ENCODE peak calls at places on chromosomes 3 and 15, in nine cellular contexts. Y is gastrocnemius medialis; C is pancreas; L is epithelial cell of prostate; V is upper lobe of right lung; M is CD4-positive, CD25-positive, alpha-beta regulatory T cell; D is H9; K is psoas muscle; U is HepG2. B is an unnamed sample.

GRCh38 chr3:101936419-101937331 is 87.4 kb downstream of the NFKBIZ start:
- DNase-seq in Y (no peak), C (no peak), L (peak; percentile 86), V (no peak), M (no peak), D (no peak), K (no peak), U (no peak), B (no peak)

GRCh38 chr3:126105691-126106187 is 21.8 kb upstream of the SLC41A3 start:
- DNase-seq in Y (peak; percentile 36), C (peak; percentile 58), L (no peak), V (no peak), M (no peak), D (no peak), K (no peak), U (no peak), B (no peak)

GRCh38 chr3:170869645-170870593 is at the start of gene RPL22L1:
- DNase-seq in Y (peak; percentile 88), C (peak; percentile 98), L (peak; percentile 64), V (peak; percentile 97), M (peak; percentile 89), D (peak; percentile 94), K (peak; percentile 94), U (peak; percentile 90), B (no peak)

GRCh38 chr15:101320501-101321052 is 25.5 kb upstream of the SNRPA1 start:
- DNase-seq in Y (no peak), C (no peak), L (no peak), V (peak; percentile 86), M (peak; percentile 7), D (peak; percentile 78), K (peak; percentile 39), U (no peak), B (no peak)

GRCh38 chr3:31288641-31289100 is 244.1 kb upstream of the STT3B start:
- DNase-seq in Y (no peak), C (no peak), L (peak; percentile 53), V (no peak), M (no peak), D (peak; percentile 53), K (no peak), U (peak; percentile 97), B (no peak)

GRCh38 chr15:35522061-35522460 is 23.9 kb downstream of the DPH6 start:
- DNase-seq in Y (no peak), C (no peak), L (no peak), V (no peak), M (no peak), D (no peak), K (no peak), U (no peak), B (no peak)

GRCh38 chr15:68599560-68600071 is 20.8 kb downstream of the CORO2B start:
- DNase-seq in Y (no peak), C (no peak), L (no peak), V (no peak), M (no peak), D (peak; percentile 89), K (no peak), U (no peak), B (peak; percentile 48)

GRCh38 chr3:119323401-119324107 is 29.4 kb downstream of the ARHGAP31 start:
- DNase-seq in Y (no peak), C (no peak), L (no peak), V (no peak), M (peak; percentile 51), D (peak; percentile 68), K (no peak), U (no peak), B (no peak)

GRCh38 chr3:129213238-129213637 is 29.5 kb upstream of the CNBP start:
- DNase-seq in Y (no peak), C (no peak), L (no peak), V (no peak), M (no peak), D (no peak), K (no peak), U (no peak), B (no peak)

GRCh38 chr3:129207347-129207947 is 23.8 kb upstream of the CNBP start:
- DNase-seq in Y (no peak), C (no peak), L (no peak), V (no peak), M (no peak), D (no peak), K (no peak), U (no peak), B (no peak)

GRCh38 chr3:129211345-129211744 is 27.6 kb upstream of the CNBP start:
- DNase-seq in Y (no peak), C (no peak), L (no peak), V (no peak), M (no peak), D (no peak), K (no peak), U (no peak), B (no peak)

DNA sequence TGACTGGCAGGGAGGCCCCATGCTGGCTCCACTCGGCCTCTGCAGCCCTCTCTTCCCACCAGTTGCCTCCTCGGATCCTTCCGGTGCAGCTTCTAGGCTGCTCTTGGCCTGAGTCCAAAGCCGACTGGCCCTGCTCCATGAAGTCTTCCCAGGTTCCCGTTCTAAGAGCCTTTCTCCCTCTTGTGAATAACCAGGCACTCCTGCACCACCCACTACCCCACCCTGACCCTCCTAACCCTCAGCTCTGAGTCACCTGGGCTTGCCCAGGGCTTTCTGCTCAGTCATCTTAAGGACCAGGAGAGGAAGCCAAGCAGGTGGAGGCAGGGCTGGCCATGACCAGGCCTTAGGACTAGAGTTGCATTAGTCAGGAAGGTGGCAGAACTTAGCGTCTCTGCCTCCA is 28.1 kb upstream of the CNBP start:
- DNase-seq in Y (peak; percentile 95), C (peak; percentile 81), L (peak; percentile 90), V (peak; percentile 88), M (no peak), D (peak; percentile 30), K (peak; percentile 72), U (peak; percentile 34), B (no peak)
- H3K27ac ChIP-seq in Y (peak overlapping the region; percentile 74), C (no peak overlapping the region), L (peak overlapping the region; percentile 54), V (peak overlapping the region; percentile 38), M (no peak overlapping the region), D (no peak overlapping the region), K (peak overlapping the region; percentile 72), U (no peak overlapping the region), B (no peak overlapping the region)

GRCh38 chr3:99863588-99863987 is 45.9 kb downstream of the CMSS1 start:
- DNase-seq in Y (no peak), C (no peak), L (no peak), V (no peak), M (no peak), D (no peak), K (no peak), U (no peak), B (no peak)

GRCh38 chr3:99865321-99865720 is 47.7 kb downstream of the CMSS1 start:
- DNase-seq in Y (no peak), C (no peak), L (no peak), V (no peak), M (no peak), D (no peak), K (no peak), U (no peak), B (no peak)

GRCh38 chr3:99866167-99866810 is 48.6 kb downstream of the CMSS1 start:
- DNase-seq in Y (no peak), C (no peak), L (no peak), V (no peak), M (no peak), D (no peak), K (no peak), U (no peak), B (no peak)

GRCh38 chr3:99863002-99863401 is 45.3 kb downstream of the CMSS1 start:
- DNase-seq in Y (no peak), C (no peak), L (no peak), V (no peak), M (no peak), D (no peak), K (no peak), U (no peak), B (no peak)

DNA sequence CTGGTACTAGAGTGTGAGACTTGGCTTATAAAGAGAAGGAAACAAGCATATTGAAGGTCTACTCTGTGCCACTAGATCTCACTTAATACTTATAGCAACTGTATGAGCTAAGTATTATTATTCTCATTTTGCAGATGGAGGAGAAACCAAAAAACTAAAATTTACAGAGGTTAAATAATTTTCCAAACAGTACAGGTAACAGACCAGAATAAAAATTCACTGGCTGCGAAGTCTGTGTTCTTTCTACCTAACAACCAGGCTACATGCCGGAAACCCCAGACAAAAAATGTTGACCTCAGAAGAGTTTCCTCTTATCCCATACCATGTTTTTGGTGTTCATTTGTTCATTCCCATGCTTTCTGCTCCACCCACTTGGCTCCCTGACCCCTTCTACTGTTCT is 46.6 kb downstream of the CMSS1 start:
- DNase-seq in Y (no peak), C (no peak), L (no peak), V (no peak), M (no peak), D (no peak), K (no peak), U (no peak), B (no peak)
- H3K27ac ChIP-seq in Y (peak overlapping the region; percentile 19), C (no peak overlapping the region), L (no peak overlapping the region), V (no peak overlapping the region), M (no peak overlapping the region), D (no peak overlapping the region), K (peak overlapping the region; percentile 34), U (no peak overlapping the region), B (no peak overlapping the region)

DNA sequence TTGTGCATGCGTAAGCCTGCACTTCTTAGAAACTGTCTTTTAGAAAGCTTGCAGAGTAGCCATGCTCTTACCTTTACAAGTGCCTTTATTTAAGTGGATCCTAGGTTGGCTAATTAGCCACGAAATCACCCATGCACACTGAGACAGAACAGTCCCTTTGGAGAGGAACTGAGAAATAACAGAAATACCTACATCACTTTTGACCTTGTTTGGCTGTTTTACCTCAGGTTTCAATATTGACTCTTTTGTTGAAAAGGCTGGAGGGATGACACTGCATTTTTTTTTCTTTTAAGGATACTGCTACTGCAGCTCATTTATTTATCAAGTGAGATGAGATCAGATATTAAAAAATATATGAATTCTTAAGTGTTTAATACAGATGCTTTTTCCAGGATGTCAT is 155.6 kb upstream of the GOLIM4 start:
- DNase-seq in Y (no peak), C (no peak), L (no peak), V (no peak), M (no peak), D (no peak), K (no peak), U (peak; percentile 5), B (no peak)
- H3K27ac ChIP-seq in Y (no peak overlapping the region), C (no peak overlapping the region), L (no peak overlapping the region), V (no peak overlapping the region), M (no peak overlapping the region), D (no peak overlapping the region), K (no peak overlapping the region), U (no peak overlapping the region), B (no peak overlapping the region)

GRCh38 chr3:71543371-71544016 is 40.0 kb downstream of the FOXP1 start:
- DNase-seq in Y (peak; percentile 37), C (no peak), L (no peak), V (no peak), M (no peak), D (no peak), K (peak; percentile 12), U (no peak), B (no peak)

GRCh38 chr3:71546781-71547180 is 36.7 kb downstream of the FOXP1 start:
- DNase-seq in Y (no peak), C (no peak), L (no peak), V (no peak), M (no peak), D (no peak), K (no peak), U (no peak), B (no peak)

GRCh38 chr3:71545330-71545729 is 38.2 kb downstream of the FOXP1 start:
- DNase-seq in Y (no peak), C (no peak), L (no peak), V (no peak), M (no peak), D (no peak), K (no peak), U (peak; percentile 19), B (no peak)

GRCh38 chr3:71541313-71541712 is 42.2 kb downstream of the FOXP1 start:
- DNase-seq in Y (no peak), C (no peak), L (no peak), V (no peak), M (no peak), D (no peak), K (no peak), U (no peak), B (no peak)

DNA sequence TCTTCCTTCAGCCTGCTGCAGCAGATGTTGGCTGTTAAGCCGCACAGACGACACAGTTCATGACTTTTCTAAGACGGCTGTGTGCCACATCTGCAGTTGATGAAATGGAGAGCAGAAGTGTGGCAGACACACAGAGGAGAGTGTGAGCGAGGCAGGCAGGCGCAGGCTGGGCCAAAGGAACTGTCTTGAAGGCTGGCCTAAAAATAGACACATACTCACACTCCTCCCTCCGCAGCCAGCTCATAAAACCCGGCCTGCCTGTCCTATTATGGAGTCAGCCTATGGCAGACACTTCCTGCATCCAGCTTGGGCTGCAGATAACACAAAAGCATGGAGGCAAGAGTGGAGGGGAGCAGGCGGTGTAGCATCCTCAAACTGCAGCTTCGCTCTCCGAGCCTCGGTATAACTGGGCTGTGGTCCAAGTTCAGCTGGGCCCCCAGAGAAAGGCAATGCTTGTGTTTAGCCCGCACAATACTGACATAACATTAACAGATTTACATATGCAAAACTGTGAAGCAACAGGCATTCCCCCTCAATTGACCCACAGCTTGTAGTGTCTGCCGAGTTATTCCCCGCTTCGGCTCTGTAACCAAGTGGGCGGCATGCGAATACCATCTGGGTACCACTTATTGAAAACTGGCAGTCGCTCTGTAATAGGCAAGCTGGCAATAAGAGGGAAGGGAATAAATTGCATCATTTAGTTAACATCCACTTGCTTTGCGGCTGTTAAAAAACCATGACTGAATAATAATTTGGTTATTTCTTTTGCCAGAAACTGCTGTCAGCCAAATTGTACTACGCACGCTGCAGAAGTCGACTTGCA is 40.8 kb downstream of the FOXP1 start:
- DNase-seq in Y (peak; percentile 84), C (no peak), L (peak; percentile 51), V (peak; percentile 76), M (no peak), D (no peak), K (peak; percentile 81), U (no peak), B (peak; percentile 46)
- H3K27ac ChIP-seq in Y (peak overlapping the region; percentile 53), C (no peak overlapping the region), L (peak overlapping the region; percentile 12), V (peak overlapping the region; percentile 18), M (no peak overlapping the region), D (no peak overlapping the region), K (peak overlapping the region; percentile 73), U (no peak overlapping the region), B (peak overlapping the region; percentile 28)